ENCODE peak calls at places on chromosomes 5 and 9, in four cellular contexts. X, J, L and Q are unnamed samples.

GRCh38 chr5:10923310-10923709 is 162.3 kb upstream of the DAP start:
- DNase-seq in X (no peak), J (no peak), L (no peak), Q (no peak)

GRCh38 chr5:174056064-174056842 is 10.7 kb downstream of the NSG2 start:
- DNase-seq in X (no peak), J (no peak), L (no peak), Q (no peak)

GRCh38 chr5:119417891-119418781 is 34.2 kb upstream of the HSD17B4 start:
- DNase-seq in X (peak), J (no peak), L (no peak), Q (no peak)

GRCh38 chr9:13661014-13661413 is 381.5 kb upstream of the MPDZ start:
- DNase-seq in X (no peak), J (no peak), L (no peak), Q (no peak)

GRCh38 chr5:56833325-56833724 is 18.0 kb downstream of the MAP3K1 start:
- DNase-seq in X (no peak), J (no peak), L (no peak), Q (no peak)

GRCh38 chr9:114428466-114428865 is 40.7 kb upstream of the AKNA start:
- DNase-seq in X (no peak), J (no peak), L (no peak), Q (no peak)

GRCh38 chr9:38284768-38285080 is 107.8 kb upstream of the ALDH1B1 start:
- DNase-seq in X (peak), J (no peak), L (no peak), Q (no peak)

GRCh38 chr9:126591083-126591482 is 22.6 kb upstream of the LMX1B start:
- DNase-seq in X (no peak), J (no peak), L (no peak), Q (no peak)

GRCh38 chr9:126363847-126364671 is 37.4 kb downstream of the MVB12B start:
- DNase-seq in X (no peak), J (no peak), L (no peak), Q (no peak)

GRCh38 chr9:108297025-108297424 is 558.8 kb downstream of the ACTL7B start:
- DNase-seq in X (no peak), J (no peak), L (no peak), Q (no peak)

GRCh38 chr5:115586525-115587146 is 15.6 kb downstream of the TICAM2 start:
- DNase-seq in X (peak), J (no peak), L (no peak), Q (peak)

GRCh38 chr5:54743997-54744788 is 226.6 kb downstream of the SNX18 start:
- DNase-seq in X (peak), J (peak), L (peak), Q (peak)

GRCh38 chr9:82865524-82865923 is 197.4 kb downstream of the RASEF start:
- DNase-seq in X (no peak), J (no peak), L (no peak), Q (no peak)

GRCh38 chr5:56349461-56349860 is 116.3 kb upstream of the ANKRD55 start:
- DNase-seq in X (no peak), J (no peak), L (no peak), Q (no peak)

GRCh38 chr5:76788362-76788761 is 30.5 kb upstream of the F2RL1 start:
- DNase-seq in X (no peak), J (no peak), L (no peak), Q (no peak)

GRCh38 chr9:95171001-95171400 is 146.5 kb downstream of the FANCC start:
- DNase-seq in X (no peak), J (no peak), L (no peak), Q (no peak)

GRCh38 chr9:96022445-96023031 is 147.0 kb downstream of the ERCC6L2 start:
- DNase-seq in X (peak), J (no peak), L (no peak), Q (no peak)

GRCh38 chr5:117760114-117760513 is 1185.5 kb upstream of the SEMA6A start:
- DNase-seq in X (no peak), J (no peak), L (no peak), Q (no peak)